ENCODE peak calls at places on chromosomes 16 and 17, in five cellular contexts. M, C, Z, G and H are unnamed samples.

GRCh38 chr16:72924918-72925630 is 122.9 kb downstream of the ZFHX3 start:
- DNase-seq in Z (no peak), M (no peak), C (no peak), G (peak), H (no peak)

GRCh38 chr17:27345141-27345904 is 51.4 kb downstream of the WSB1 start:
- DNase-seq in G (no peak), C (peak), Z (no peak), M (no peak), H (no peak)

GRCh38 chr16:4003576-4003975 is 112.7 kb downstream of the ADCY9 start:
- DNase-seq in M (no peak), Z (no peak), G (no peak), C (no peak), H (peak)

GRCh38 chr16:66576306-66576705 is 3.0 kb upstream of the CMTM2 start:
- DNase-seq in Z (no peak), M (no peak), G (no peak), C (no peak), H (no peak)

GRCh38 chr16:2028620-2029220 is 2.0 kb downstream of the NHERF2 start:
- DNase-seq in G (peak), Z (no peak), M (no peak), C (no peak), H (no peak)

GRCh38 chr16:66935319-66936011 is at the start of gene CES2:
- DNase-seq in M (peak), G (peak), Z (no peak), C (peak), H (peak)

GRCh38 chr16:88320947-88321634 is 61.7 kb upstream of the ZNF469 start:
- DNase-seq in M (no peak), C (no peak), G (no peak), Z (peak), H (no peak)

GRCh38 chr16:14501331-14502255 is 128.5 kb downstream of the PARN start:
- DNase-seq in G (peak), C (peak), M (peak), Z (peak), H (peak)

GRCh38 chr17:7897090-7897489 is 8.5 kb downstream of the CHD3 start:
- DNase-seq in Z (no peak), G (no peak), C (no peak), M (no peak), H (no peak)

GRCh38 chr17:43351686-43352085 is 47.1 kb upstream of the ARL4D start:
- DNase-seq in C (no peak), Z (no peak), M (no peak), G (no peak), H (no peak)

GRCh38 chr17:18182978-18183333 is 672 bp upstream of the ALKBH5 start:
- DNase-seq in Z (peak), C (peak), M (peak), G (peak), H (peak)

GRCh38 chr17:41684050-41684449 is 4.6 kb upstream of the EIF1 start:
- DNase-seq in C (no peak), Z (no peak), M (no peak), G (no peak), H (no peak)

GRCh38 chr16:68902376-68903345 is 59.3 kb downstream of the TANGO6 start:
- DNase-seq in M (no peak), C (peak), Z (peak), G (no peak), H (no peak)

GRCh38 chr17:17711708-17712141 is 30.5 kb downstream of the RAI1 start:
- DNase-seq in C (no peak), G (no peak), M (no peak), Z (no peak), H (no peak)

GRCh38 chr17:40309031-40309937 is at the start of gene RARA:
- DNase-seq in M (peak), Z (no peak), G (peak), C (no peak), H (peak)

GRCh38 chr16:31007684-31008083 is 2.8 kb downstream of the STX1B start:
- DNase-seq in C (no peak), G (no peak), M (no peak), Z (no peak), H (no peak)

GRCh38 chr17:38329808-38330730 is 13.7 kb downstream of the GPR179 start:
- DNase-seq in C (no peak), Z (no peak), M (no peak), G (no peak), H (no peak)

GRCh38 chr16:69598045-69598444 is 32.3 kb downstream of the NFAT5 start:
- DNase-seq in G (no peak), M (no peak), Z (no peak), C (no peak), H (no peak)

GRCh38 chr17:52678211-52678610 is 519.7 kb upstream of the CA10 start:
- DNase-seq in G (no peak), C (no peak), Z (no peak), M (no peak), H (no peak)

GRCh38 chr16:67659675-67660563 is at the start of gene ACD:
- DNase-seq in G (peak), Z (peak), C (peak), M (peak), H (peak)

GRCh38 chr16:68275611-68276191 is 11.4 kb downstream of the SLC7A6 start:
- DNase-seq in M (no peak), G (no peak), C (no peak), Z (no peak), H (no peak)

GRCh38 chr17:42975265-42975664 is 4.6 kb downstream of the PTGES3L start:
- DNase-seq in G (no peak), M (no peak), C (no peak), Z (no peak), H (no peak)

GRCh38 chr16:85415196-85415988 is 197.7 kb upstream of the GSE1 start:
- DNase-seq in G (peak), C (no peak), M (peak), Z (no peak), H (peak)

GRCh38 chr16:82108101-82108500 is 61.9 kb downstream of the MPHOSPH6 start:
- DNase-seq in C (no peak), G (no peak), Z (no peak), M (no peak), H (no peak)

GRCh38 chr16:88649924-88650748 is 717 bp downstream of the CYBA start:
- DNase-seq in C (no peak), M (peak), Z (no peak), G (no peak), H (peak)

GRCh38 chr16:84449156-84450140 is 55.0 kb downstream of the MEAK7 start:
- DNase-seq in Z (no peak), C (no peak), M (peak), G (no peak), H (peak)

GRCh38 chr16:2486645-2487516 is 12.0 kb downstream of the TBC1D24 start:
- DNase-seq in Z (no peak), M (peak), G (no peak), C (peak), H (peak)

GRCh38 chr17:54807331-54807730 is 93.3 kb upstream of the TOM1L1 start:
- DNase-seq in C (no peak), M (no peak), G (no peak), Z (no peak), H (no peak)

GRCh38 chr17:281365-281999 is 71.1 kb downstream of the RPH3AL start:
- DNase-seq in Z (no peak), G (peak), M (no peak), C (no peak), H (peak)

GRCh38 chr17:27457731-27458523 is 1.7 kb downstream of the KSR1 start:
- DNase-seq in G (no peak), C (no peak), M (no peak), Z (peak), H (no peak)

GRCh38 chr16:78761427-78761826 is 662.0 kb downstream of the WWOX start:
- DNase-seq in M (no peak), G (no peak), C (no peak), Z (no peak), H (no peak)

GRCh38 chr17:2592974-2593845 is at the start of gene PAFAH1B1:
- DNase-seq in G (peak), Z (peak), C (peak), M (peak), H (peak)

GRCh38 chr16:54359086-54359485 is 72.5 kb upstream of the IRX3 start:
- DNase-seq in G (no peak), Z (no peak), C (no peak), M (no peak), H (no peak)

GRCh38 chr16:77873066-77873465 is 84.7 kb downstream of the VAT1L start:
- DNase-seq in Z (no peak), C (no peak), G (no peak), M (no peak), H (no peak)